ENCODE peak calls at places on chromosomes 3 and 15, in seven cellular contexts. J is CD4-positive, alpha-beta T cell; P is lung; A is HepG2; V is AG04450; N is cardiac muscle cell; X is neural progenitor cell. T is an unnamed sample.

GRCh38 chr3:161070252-161070930 is 34.8 kb downstream of the B3GALNT1 start:
- DNase-seq in V (no peak), P (no peak), A (no peak), X (peak; percentile 19), J (no peak), N (no peak), T (no peak)

GRCh38 chr15:64398575-64398974 is 10.9 kb downstream of the TRIP4 start:
- DNase-seq in X (no peak), N (no peak), J (no peak), A (no peak), V (no peak), P (no peak), T (no peak)

GRCh38 chr15:69039516-69040225 is 25.2 kb downstream of the NOX5 start:
- DNase-seq in N (no peak), A (no peak), P (no peak), V (no peak), X (no peak), J (no peak), T (no peak)

GRCh38 chr3:86800116-86800515 is 190.8 kb downstream of the VGLL3 start:
- DNase-seq in P (no peak), X (no peak), V (no peak), A (no peak), N (no peak), J (no peak), T (no peak)

GRCh38 chr15:63703641-63704040 is 106.5 kb downstream of the FBXL22 start:
- DNase-seq in A (no peak), P (no peak), V (no peak), X (no peak), J (no peak), N (no peak), T (no peak)

GRCh38 chr3:124217542-124217941 is 225.6 kb upstream of the ROPN1 start:
- DNase-seq in N (peak; percentile 89), X (peak; percentile 87), A (peak; percentile 76), J (no peak), V (peak; percentile 44), P (peak; percentile 36), T (no peak)

GRCh38 chr3:67783281-67784250 is 129.2 kb upstream of the SUCLG2 start:
- DNase-seq in A (no peak), V (peak; percentile 33), J (no peak), N (no peak), X (no peak), P (no peak), T (no peak)

GRCh38 chr3:159102001-159102400 is 300.1 kb downstream of the MFSD1 start:
- DNase-seq in N (no peak), P (no peak), J (no peak), V (no peak), A (no peak), X (no peak), T (no peak)

GRCh38 chr15:51191072-51191665 is 96.5 kb upstream of the TNFAIP8L3 start:
- DNase-seq in X (no peak), J (no peak), A (no peak), P (no peak), N (peak; percentile 30), V (no peak), T (no peak)

GRCh38 chr3:187243933-187244564 is 46.8 kb downstream of the RTP1 start:
- DNase-seq in V (no peak), X (no peak), A (no peak), J (no peak), P (no peak), N (no peak), T (no peak)

GRCh38 chr3:155153242-155154186 is 73.4 kb downstream of the MME start:
- DNase-seq in V (no peak), P (no peak), J (no peak), X (no peak), N (no peak), A (no peak), T (no peak)

GRCh38 chr3:53109190-53109589 is 21.0 kb downstream of the RFT1 start:
- DNase-seq in A (no peak), N (no peak), X (no peak), V (peak; percentile 21), J (no peak), P (no peak), T (no peak)

GRCh38 chr3:141410408-141410807 is 42.1 kb downstream of the ZBTB38 start:
- DNase-seq in P (no peak), N (no peak), J (no peak), X (no peak), A (no peak), V (no peak), T (no peak)

GRCh38 chr3:106678657-106679390 is 698.4 kb upstream of the CCDC54 start:
- DNase-seq in V (no peak), X (no peak), N (no peak), P (no peak), A (no peak), J (no peak), T (no peak)

GRCh38 chr15:45641374-45641778 is 6.5 kb downstream of the SQOR start:
- DNase-seq in P (peak; percentile 64), J (no peak), N (no peak), V (peak; percentile 90), A (peak; percentile 95), X (no peak), T (no peak)

GRCh38 chr3:47163023-47163989 is 607 bp downstream of the SETD2 start:
- DNase-seq in N (peak; percentile 61), P (peak; percentile 45), V (no peak), A (peak; percentile 71), X (no peak), J (peak; percentile 36), T (no peak)

GRCh38 chr15:52780172-52780980 is 9.8 kb downstream of the ONECUT1 start:
- DNase-seq in J (peak; percentile 60), X (peak; percentile 73), P (peak; percentile 60), A (peak; percentile 51), N (peak; percentile 68), V (no peak), T (no peak)

GRCh38 chr3:154022603-154023002 is 98.6 kb upstream of the ARHGEF26 start:
- DNase-seq in P (no peak), N (no peak), X (no peak), J (no peak), A (peak; percentile 82), V (no peak), T (no peak)

GRCh38 chr3:87167634-87168456 is 59.3 kb upstream of the CHMP2B start:
- DNase-seq in V (no peak), A (peak; percentile 31), J (peak; percentile 2), X (peak; percentile 60), N (peak; percentile 42), P (no peak), T (no peak)

GRCh38 chr15:67521770-67522568 is 1.0 kb downstream of the C15orf61 start:
- DNase-seq in P (no peak), J (no peak), X (no peak), N (no peak), V (no peak), A (no peak), T (no peak)

GRCh38 chr3:170897978-170898377 is 10.5 kb downstream of the EIF5A2 start:
- DNase-seq in A (no peak), X (no peak), J (no peak), V (no peak), N (no peak), P (no peak), T (no peak)

GRCh38 chr15:74428442-74428787 is 5.3 kb downstream of the SEMA7A start:
- DNase-seq in N (no peak), V (no peak), J (no peak), X (no peak), A (no peak), P (no peak), T (no peak)

GRCh38 chr3:98359993-98360675 is 6.5 kb downstream of the OR5K4 start:
- DNase-seq in J (no peak), V (no peak), N (no peak), P (no peak), A (peak; percentile 49), X (no peak), T (no peak)

GRCh38 chr3:45635475-45636256 is 41.1 kb downstream of the LIMD1 start:
- DNase-seq in P (peak; percentile 54), J (no peak), A (peak; percentile 95), X (peak; percentile 23), V (peak; percentile 52), N (no peak), T (no peak)
- H3K27ac ChIP-seq in P (no peak overlapping the region), J (no peak overlapping the region), A (peak overlapping the region; percentile 60), X (no peak overlapping the region), V (peak overlapping the region; percentile 66), N (no peak overlapping the region), T (no peak overlapping the region)

DNA sequence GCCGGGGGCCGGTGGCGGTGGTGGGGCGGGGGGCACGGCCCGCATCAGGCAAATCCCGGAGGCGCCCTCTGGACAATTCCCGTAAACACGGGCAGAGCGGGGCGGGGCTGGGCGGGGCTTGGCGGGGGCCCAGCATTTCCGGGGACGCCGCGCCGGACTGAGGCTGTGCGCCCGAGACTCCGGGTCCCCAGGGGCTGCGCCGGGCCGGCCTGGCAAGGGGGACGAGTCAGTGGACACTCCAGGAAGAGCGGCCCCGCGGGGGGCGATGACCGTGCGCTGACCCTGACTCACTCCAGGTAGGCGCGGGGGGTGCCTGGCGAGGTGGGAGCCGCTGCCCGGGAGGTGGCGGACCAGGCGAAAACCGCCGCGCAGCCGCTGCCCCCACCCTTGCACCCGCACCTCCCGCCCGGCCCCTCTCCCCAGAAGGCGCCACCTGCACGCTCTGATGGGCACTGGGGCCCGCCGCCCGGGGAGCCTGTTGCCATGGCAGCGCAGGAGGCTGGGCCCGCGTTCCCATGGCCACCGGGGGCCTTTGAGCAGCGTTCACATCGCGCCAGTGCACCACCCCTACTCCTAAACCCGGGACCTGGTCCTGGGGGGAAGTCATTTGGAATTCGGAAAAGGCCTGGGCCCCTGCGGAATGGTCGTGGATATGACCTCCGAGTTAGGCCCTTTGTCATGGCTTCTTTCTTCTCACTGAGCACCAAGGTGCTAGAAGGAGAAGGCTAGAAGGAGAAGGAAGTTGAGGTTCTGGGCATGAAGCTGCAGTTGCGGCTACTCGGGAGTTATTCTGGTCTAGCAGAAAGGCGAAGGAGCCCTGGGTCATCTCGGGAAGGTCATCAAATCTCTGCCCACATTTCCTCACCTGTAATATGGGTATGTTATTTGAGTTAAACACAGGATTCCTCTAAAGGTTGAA is 16.1 kb upstream of the SEMA4B start:
- DNase-seq in V (no peak), N (peak; percentile 71), J (peak; percentile 36), X (peak; percentile 84), P (peak; percentile 67), A (peak; percentile 54), T (no peak)
- H3K27ac ChIP-seq in V (no peak overlapping the region), N (peak overlapping the region; percentile 79), J (no peak overlapping the region), X (no peak overlapping the region), P (peak overlapping the region; percentile 87), A (no peak overlapping the region), T (peak overlapping the region; percentile 87)

GRCh38 chr3:115975353-115975752 is 352.0 kb downstream of the GAP43 start:
- DNase-seq in V (peak; percentile 59), N (no peak), P (no peak), X (no peak), J (no peak), A (peak; percentile 8), T (no peak)
- H3K27ac ChIP-seq in V (no peak overlapping the region), N (no peak overlapping the region), P (no peak overlapping the region), X (no peak overlapping the region), J (no peak overlapping the region), A (no peak overlapping the region), T (no peak overlapping the region)

DNA sequence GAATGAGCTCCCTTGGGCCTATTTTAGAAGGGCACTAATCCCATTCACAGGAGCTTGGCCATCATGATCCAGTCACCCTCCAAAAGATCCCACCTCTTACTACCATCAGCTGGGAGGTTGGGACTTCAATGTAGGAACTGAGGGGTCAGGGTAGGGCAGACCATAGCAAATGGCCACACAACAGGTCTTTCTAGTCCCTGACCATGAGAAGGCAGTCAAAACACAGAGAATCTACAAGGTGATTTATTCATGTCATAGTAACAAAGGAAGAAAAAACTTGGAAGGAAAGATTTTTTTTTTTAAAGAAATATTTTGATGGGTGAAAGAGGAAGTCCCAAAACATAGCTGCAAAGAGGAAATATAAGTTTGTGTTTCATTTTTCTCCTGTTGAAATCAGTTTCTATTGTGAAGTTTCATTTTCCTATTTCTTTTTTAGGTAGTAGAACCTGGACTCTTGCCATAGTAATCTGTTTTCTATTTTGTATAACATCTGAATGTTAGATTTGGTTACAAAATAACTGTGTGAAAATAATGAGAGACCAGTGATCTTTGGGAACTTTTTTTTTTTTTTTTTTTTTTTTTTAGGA is 23.5 kb upstream of the TNFSF10 start:
- DNase-seq in J (no peak), X (no peak), P (no peak), V (no peak), A (no peak), N (no peak), T (no peak)
- H3K27ac ChIP-seq in J (no peak overlapping the region), X (no peak overlapping the region), P (no peak overlapping the region), V (no peak overlapping the region), A (no peak overlapping the region), N (no peak overlapping the region), T (no peak overlapping the region)

T was measured in thoracic aorta.